ENCODE peak calls at places on chromosomes 3 and 15, in ten cellular contexts. K is neuronal stem cell; A is cardiac muscle cell; O is astrocyte; V is psoas muscle; S is fibroblast of lung; I is IMR-90; B is ovary; L is naive thymus-derived CD4-positive, alpha-beta T cell; D is CD8-positive, alpha-beta T cell. R is an unnamed sample. For H3K4me1, the result is how much of the 10 kb centered on the place peaks cover.

GRCh38 chr3:139251529-139251928 is 92.3 kb upstream of the MRPS22 start:
- DNase-seq in S (peak), I (no peak), D (no peak), V (no peak), A (peak), O (no peak), L (no peak), B (peak), K (no peak), R (no peak)

GRCh38 chr3:155252535-155252934 is 40.9 kb downstream of the STRIT1 start:
- DNase-seq in I (peak), K (no peak), L (no peak), V (no peak), B (no peak), A (peak), D (no peak), S (peak), O (no peak), R (no peak)

GRCh38 chr15:77738441-77739437 is 106.0 kb upstream of the LINGO1 start:
- DNase-seq in V (no peak), I (no peak), O (no peak), K (no peak), D (no peak), S (no peak), B (no peak), A (no peak), L (no peak), R (no peak)

GRCh38 chr3:16060358-16060852 is 114.1 kb upstream of the GALNT15 start:
- DNase-seq in A (peak), I (peak), O (peak), S (peak), L (no peak), K (no peak), B (peak), D (no peak), V (peak), R (no peak)

GRCh38 chr3:35659808-35660207 is 20.5 kb downstream of the ARPP21 start:
- DNase-seq in I (no peak), B (no peak), S (no peak), K (no peak), L (no peak), V (peak), A (no peak), O (no peak), D (no peak), R (no peak)

GRCh38 chr15:84817461-84818081 is 415 bp downstream of the ALPK3 start:
- DNase-seq in B (no peak), I (no peak), L (no peak), A (peak), O (no peak), S (no peak), D (no peak), K (peak), V (no peak), R (no peak)

GRCh38 chr3:145145461-145145860 is 1015.5 kb downstream of the PLOD2 start:
- DNase-seq in S (no peak), O (no peak), I (no peak), L (no peak), K (no peak), B (no peak), V (no peak), D (no peak), A (no peak), R (no peak)

GRCh38 chr3:40258555-40258954 is 51.0 kb upstream of the EIF1B start:
- DNase-seq in I (peak), B (no peak), S (no peak), V (no peak), L (no peak), O (peak), K (no peak), D (no peak), A (peak), R (no peak)

GRCh38 chr3:152241142-152242067 is 27.3 kb upstream of the MBNL1 start:
- DNase-seq in B (no peak), K (no peak), L (no peak), I (no peak), V (no peak), S (no peak), A (peak), D (no peak), O (peak), R (no peak)

GRCh38 chr3:189664311-189664710 is 33.1 kb downstream of the TP63 start:
- DNase-seq in A (peak), D (no peak), B (no peak), L (no peak), S (peak), K (no peak), I (peak), O (peak), V (no peak), R (peak)

GRCh38 chr3:165518346-165518745 is 318.9 kb downstream of the BCHE start:
- DNase-seq in D (no peak), I (peak), S (no peak), B (no peak), L (no peak), K (no peak), O (peak), V (no peak), A (no peak), R (no peak)

GRCh38 chr3:112633191-112633590 is 7.8 kb downstream of the CCDC80 start:
- DNase-seq in D (no peak), K (no peak), I (no peak), L (no peak), O (no peak), V (no peak), A (no peak), S (no peak), B (no peak), R (no peak)

GRCh38 chr15:43048935-43049334 is 56.9 kb downstream of the UBR1 start:
- DNase-seq in O (no peak), D (no peak), L (no peak), V (no peak), K (no peak), S (no peak), A (no peak), B (no peak), I (no peak), R (no peak)

GRCh38 chr3:58260733-58261132 is 23.1 kb downstream of the ABHD6 start:
- DNase-seq in S (no peak), D (no peak), I (peak), K (no peak), V (no peak), A (no peak), B (no peak), L (no peak), O (peak), R (no peak)

GRCh38 chr15:64810499-64811326 is 14.7 kb downstream of the PIF1 start:
- DNase-seq in L (no peak), V (no peak), B (no peak), D (no peak), I (no peak), K (no peak), S (no peak), O (no peak), A (no peak), R (peak)
- H3K4me3 ChIP-seq in L (no peak), V (no peak), B (no peak), D (no peak), I (no peak), K (no peak), S (no peak), O (no peak), A (no peak), R (no peak)

GRCh38 chr3:129281726-129282125 is 3.1 kb downstream of the HMCES start:
- DNase-seq in O (no peak), K (no peak), V (no peak), I (no peak), S (no peak), L (no peak), A (no peak), B (no peak), D (no peak), R (no peak)
- H3K27ac ChIP-seq in O (peak), K (no peak), V (no peak), I (no peak), S (no peak), L (peak), A (no peak), B (no peak), D (no peak), R (no peak)

GRCh38 chr15:52579852-52580251 is 11.0 kb upstream of the ARPP19 start:
- DNase-seq in L (no peak), D (no peak), K (no peak), O (no peak), B (no peak), S (no peak), A (no peak), I (no peak), V (no peak), R (no peak)
- H3K4me1 ChIP-seq in L (under half), D (under half), K (under half), O (under half), B (under half), S (under half), A (under half), I (under half), V (under half), R (under half)

DNA sequence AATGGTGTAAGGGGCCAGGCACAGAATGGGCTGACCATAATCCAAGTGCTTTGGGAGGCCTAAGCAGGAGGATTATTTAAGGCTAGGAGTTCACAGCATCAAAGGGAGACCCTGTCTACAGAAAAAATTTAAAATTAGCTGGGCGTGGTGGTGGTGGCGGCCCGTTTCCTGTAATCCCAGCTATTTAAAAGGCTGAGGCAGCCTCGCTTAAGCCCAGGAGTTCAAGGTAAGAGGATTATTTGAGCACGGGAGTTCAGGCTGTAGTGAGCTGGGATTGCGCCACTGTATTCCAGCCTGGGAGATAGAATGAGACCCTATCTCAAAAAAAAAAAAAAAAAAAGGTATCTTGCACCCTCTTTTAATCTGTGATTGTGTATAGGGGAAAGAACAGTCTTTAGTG is 1.9 kb downstream of the TMA7 start:
- DNase-seq in K (no peak), L (no peak), S (no peak), V (no peak), O (no peak), A (no peak), D (no peak), I (no peak), B (no peak), R (no peak)
- H3K4me3 ChIP-seq in K (peak), L (peak), S (peak), V (no peak), O (peak), A (no peak), D (peak), I (no peak), B (no peak), R (no peak)

GRCh38 chr3:46097691-46098241 is 70.5 kb upstream of the XCR1 start:
- DNase-seq in L (no peak), K (no peak), A (peak), O (no peak), V (no peak), I (peak), D (no peak), B (no peak), S (peak), R (peak)
- H3K27ac ChIP-seq in L (no peak), K (no peak), A (no peak), O (no peak), V (peak), I (peak), D (peak), B (no peak), S (peak), R (peak)